ENCODE peak calls at places on chromosomes 5 and 9, in four cellular contexts. B is ureter, J is NCI-H1105 treated with DMSO at 0.1 percent for 48 hours, V is T-helper 2 cell. Z is an unnamed sample.

GRCh38 chr5:6714221-6715041 is 1.2 kb downstream of the TENT4A start:
- DNase-seq in B (no peak), J (no peak), V (no peak), Z (no peak)

GRCh38 chr9:95385521-95385920 is 68.0 kb upstream of the FANCC start:
- DNase-seq in B (no peak), J (no peak), V (no peak), Z (no peak)

GRCh38 chr5:113232667-113233066 is 202.1 kb downstream of the TSSK1B start:
- DNase-seq in B (no peak), J (no peak), V (no peak), Z (no peak)

GRCh38 chr5:43120720-43121564 is at the start of gene ZNF131:
- DNase-seq in B (peak), J (peak), V (peak), Z (peak)

GRCh38 chr5:15762668-15763067 is 262.7 kb downstream of the FBXL7 start:
- DNase-seq in B (no peak), J (no peak), V (no peak), Z (no peak)

GRCh38 chr9:36218411-36218901 is 27.7 kb downstream of the CLTA start:
- DNase-seq in B (no peak), J (no peak), V (no peak), Z (no peak)

GRCh38 chr5:6760636-6761035 is 47.4 kb downstream of the TENT4A start:
- DNase-seq in B (peak), J (no peak), V (no peak), Z (peak)

GRCh38 chr5:33891731-33892418 is at the start of gene ADAMTS12:
- DNase-seq in B (peak), J (peak), V (no peak), Z (no peak)

GRCh38 chr9:38414040-38414723 is 10.1 kb downstream of the IGFBPL1 start:
- DNase-seq in B (no peak), J (no peak), V (no peak), Z (no peak)

Z was measured in NCI-H510A treated with DMSO at 0.1 percent for 48 hours.